ENCODE peak calls at places on chromosomes 12 and 14, in six cellular contexts. F is CD8-positive, alpha-beta T cell; Z is GM23248; E is right lobe of liver; M is IMR-90; A is small intestine. Q is an unnamed sample.

GRCh38 chr12:50052964-50053363 is 4.4 kb upstream of the ASIC1 start:
- DNase-seq in F (no peak), A (no peak), M (no peak), E (no peak), Z (no peak), Q (no peak)

GRCh38 chr12:47903151-47903611 is 1.6 kb downstream of the VDR start:
- DNase-seq in A (peak; percentile 72), F (no peak), E (no peak), M (peak; percentile 76), Z (peak; percentile 87), Q (no peak)

GRCh38 chr14:54109521-54110120 is 153.0 kb upstream of the BMP4 start:
- DNase-seq in Z (no peak), A (no peak), F (no peak), E (no peak), M (no peak), Q (no peak)

GRCh38 chr12:724194-724855 is 28.1 kb upstream of the WNK1 start:
- DNase-seq in A (no peak), E (no peak), F (peak; percentile 17), Z (peak; percentile 36), M (no peak), Q (no peak)

GRCh38 chr14:86838363-86838762 is 1154.6 kb downstream of the GALC start:
- DNase-seq in M (no peak), E (no peak), F (no peak), A (no peak), Z (peak; percentile 7), Q (no peak)

GRCh38 chr12:124441443-124442190 is 125.8 kb downstream of the NCOR2 start:
- DNase-seq in A (no peak), Z (peak; percentile 99), E (no peak), M (peak; percentile 92), F (no peak), Q (no peak)

GRCh38 chr12:82593901-82594396 is 92.8 kb upstream of the TMTC2 start:
- DNase-seq in F (no peak), A (no peak), Z (no peak), E (no peak), M (no peak), Q (no peak)

GRCh38 chr12:59595557-59596231 is at the start of gene SLC16A7:
- DNase-seq in F (peak; percentile 82), Z (peak; percentile 93), M (peak; percentile 86), E (peak; percentile 95), A (peak; percentile 67), Q (peak; percentile 92)

GRCh38 chr14:99531221-99532096 is 50.2 kb downstream of the CCNK start:
- DNase-seq in M (peak; percentile 81), F (no peak), Z (peak; percentile 71), A (no peak), E (no peak), Q (no peak)

GRCh38 chr14:27845241-27845850 is 921.2 kb upstream of the FOXG1 start:
- DNase-seq in Z (no peak), A (no peak), M (no peak), F (no peak), E (no peak), Q (no peak)

GRCh38 chr12:24697769-24698168 is 251.1 kb downstream of the BCAT1 start:
- DNase-seq in F (no peak), M (no peak), E (no peak), A (no peak), Z (no peak), Q (no peak)

GRCh38 chr14:35385042-35385839 is 19.3 kb downstream of the NFKBIA start:
- DNase-seq in M (peak; percentile 93), A (peak; percentile 80), E (peak; percentile 74), F (no peak), Z (peak; percentile 94), Q (peak; percentile 62)

GRCh38 chr12:26614217-26614616 is 218.8 kb downstream of the ITPR2 start:
- DNase-seq in M (peak; percentile 26), F (no peak), Z (peak; percentile 52), A (peak; percentile 11), E (no peak), Q (no peak)

GRCh38 chr12:130965668-130966067 is 12.0 kb downstream of the ADGRD1 start:
- DNase-seq in A (no peak), F (no peak), E (no peak), M (no peak), Z (peak; percentile 73), Q (no peak)

GRCh38 chr14:87524011-87524410 is 469.0 kb downstream of the GALC start:
- DNase-seq in E (no peak), A (no peak), F (no peak), Z (no peak), M (no peak), Q (no peak)

GRCh38 chr12:80936642-80937390 is 918 bp downstream of the LIN7A start:
- DNase-seq in A (peak; percentile 27), E (peak; percentile 86), F (no peak), Z (peak; percentile 68), M (peak; percentile 42), Q (peak; percentile 31)

GRCh38 chr12:51865757-51866270 is 17.3 kb upstream of the FIGNL2 start:
- DNase-seq in M (no peak), F (no peak), Z (no peak), A (no peak), E (peak; percentile 37), Q (no peak)

GRCh38 chr12:65203376-65203775 is 34.0 kb downstream of the LEMD3 start:
- DNase-seq in A (no peak), E (no peak), Z (no peak), M (no peak), F (no peak), Q (no peak)

GRCh38 chr12:64824500-64825142 is at the start of gene TBC1D30:
- DNase-seq in E (no peak), F (no peak), A (peak; percentile 9), M (peak; percentile 2), Z (peak; percentile 45), Q (peak; percentile 31)

GRCh38 chr14:24279301-24280186 is 8.1 kb upstream of the RABGGTA start:
- DNase-seq in A (no peak), E (no peak), Z (peak; percentile 51), F (no peak), M (no peak), Q (peak; percentile 60)

GRCh38 chr14:75800792-75801191 is 139.7 kb downstream of the TTLL5 start:
- DNase-seq in A (no peak), M (no peak), F (no peak), Z (no peak), E (no peak), Q (no peak)

GRCh38 chr12:124551268-124552144 is 15.9 kb downstream of the NCOR2 start:
- DNase-seq in E (no peak), Z (no peak), F (no peak), A (no peak), M (peak; percentile 33), Q (peak; percentile 53)

GRCh38 chr14:70317969-70318634 is 41.4 kb downstream of the COX16 start:
- DNase-seq in Z (peak; percentile 61), E (no peak), M (peak; percentile 61), A (peak; percentile 89), F (no peak), Q (peak; percentile 68)

GRCh38 chr12:15274561-15274967 is 47.7 kb upstream of the PTPRO start:
- DNase-seq in A (peak; percentile 8), M (no peak), E (no peak), F (no peak), Z (no peak), Q (no peak)

GRCh38 chr12:51820721-51821422 is 27.6 kb downstream of the FIGNL2 start:
- DNase-seq in E (peak; percentile 68), F (peak; percentile 74), M (peak; percentile 60), A (peak; percentile 27), Z (peak; percentile 86), Q (peak; percentile 83)

GRCh38 chr12:130826151-130826801 is 12.8 kb downstream of the STX2 start:
- DNase-seq in E (no peak), F (peak; percentile 61), A (peak; percentile 28), M (peak; percentile 69), Z (peak; percentile 76), Q (no peak)

GRCh38 chr12:114777052-114777451 is 93.1 kb upstream of the TBX3 start:
- DNase-seq in F (no peak), M (peak; percentile 75), Z (peak; percentile 60), A (no peak), E (no peak), Q (no peak)

GRCh38 chr14:57502581-57503254 is 9.1 kb upstream of the CCDC198 start:
- DNase-seq in E (no peak), A (no peak), M (no peak), F (no peak), Z (peak; percentile 15), Q (no peak)

GRCh38 chr12:6858796-6859195 is 6.8 kb downstream of the USP5 start:
- DNase-seq in E (no peak), A (no peak), Z (no peak), M (no peak), F (no peak), Q (no peak)

GRCh38 chr14:90785474-90785873 is 30.8 kb downstream of the TTC7B start:
- DNase-seq in Z (peak; percentile 24), E (no peak), A (no peak), F (no peak), M (no peak), Q (peak; percentile 58)

GRCh38 chr12:52697058-52697582 is 6.2 kb downstream of the KRT77 start:
- DNase-seq in E (no peak), M (no peak), Z (no peak), A (no peak), F (no peak), Q (no peak)

GRCh38 chr14:61098711-61099110 is 117.7 kb downstream of the SLC38A6 start:
- DNase-seq in M (no peak), Z (no peak), A (no peak), F (no peak), E (no peak), Q (no peak)
- H3K27ac ChIP-seq in M (no peak overlapping the region), Z (no peak overlapping the region), A (no peak overlapping the region), F (no peak overlapping the region), E (no peak overlapping the region), Q (no peak overlapping the region)

GRCh38 chr12:75378354-75378753 is 12.5 kb upstream of the GLIPR1L2 start:
- DNase-seq in A (no peak), E (no peak), M (peak; percentile 68), Z (peak; percentile 23), F (no peak), Q (no peak)
- H3K27ac ChIP-seq in A (no peak overlapping the region), E (no peak overlapping the region), M (peak overlapping the region; percentile 76), Z (no peak overlapping the region), F (no peak overlapping the region), Q (no peak overlapping the region)

DNA sequence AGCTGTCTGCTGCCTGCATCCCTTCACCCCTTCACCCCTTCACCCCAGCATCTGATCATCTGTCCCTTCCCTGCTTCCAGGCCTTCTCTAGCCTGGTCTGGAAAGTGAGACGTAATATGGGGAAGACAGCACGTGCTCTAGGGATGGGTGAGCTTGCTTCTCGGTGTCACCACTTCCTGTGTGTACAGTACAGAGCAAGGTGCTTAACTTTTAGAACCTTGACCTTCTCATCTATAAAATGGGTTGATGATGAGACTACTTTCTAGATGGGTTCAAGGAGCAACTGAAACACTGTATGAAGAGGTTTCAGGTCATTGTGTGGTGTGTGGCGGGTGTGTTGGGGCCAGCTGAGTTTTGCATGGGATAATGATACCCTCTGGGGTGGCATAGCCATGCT is 140.5 kb downstream of the TSPAN9 start:
- DNase-seq in Z (no peak), A (no peak), E (no peak), M (no peak), F (no peak), Q (no peak)
- H3K27ac ChIP-seq in Z (peak overlapping the region; percentile 11), A (no peak overlapping the region), E (no peak overlapping the region), M (peak overlapping the region; percentile 52), F (no peak overlapping the region), Q (no peak overlapping the region)

DNA sequence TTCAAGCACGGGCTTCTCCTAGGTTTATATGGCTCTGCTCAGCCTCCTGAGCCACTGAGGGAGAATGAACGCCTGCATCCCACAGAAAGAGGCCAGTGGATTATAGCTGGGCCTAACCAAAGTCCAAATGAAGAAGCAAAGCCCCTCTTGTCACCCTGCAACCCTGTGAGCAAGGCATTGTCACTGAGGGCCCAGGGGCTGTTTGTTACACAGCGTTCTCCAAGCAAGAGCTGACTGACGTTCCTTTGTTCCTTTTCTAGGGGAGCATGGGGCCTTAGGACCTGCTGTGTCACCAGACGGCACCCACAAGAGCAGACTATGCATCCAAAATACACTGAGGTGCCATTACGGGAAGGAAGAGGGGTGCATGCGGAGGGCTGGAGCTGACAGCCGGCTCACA is 4.3 kb upstream of the FBRSL1 start:
- DNase-seq in E (peak; percentile 35), F (no peak), A (no peak), M (no peak), Z (no peak), Q (no peak)
- H3K27ac ChIP-seq in E (no peak overlapping the region), F (no peak overlapping the region), A (no peak overlapping the region), M (no peak overlapping the region), Z (no peak overlapping the region), Q (no peak overlapping the region)

Q was measured in pancreas.